ENCODE peak calls at places on chromosomes 11 and 22, in ten cellular contexts. Z is H4; N is GDM1; Y is activated effector memory CD4-positive, alpha-beta T cell treated with Interleukin-2 at 50 U/mL for 16 hours; B is stimulated activated CD8-positive, alpha-beta memory T cell treated with anti-CD3 and anti-CD28 coated beads, Interleukin-4, amount 100 ng/mL, for 48 hours; A is activated T-cell treated with anti-CD3 and anti-CD28 coated beads for 1 hour; H is Caki2; R is EL; O is sciatic nerve; W is Panc1. L is an unnamed sample.

GRCh38 chr11:35272391-35272821 is 133.4 kb downstream of the CD44 start:
- DNase-seq in Z (no peak), A (no peak), W (no peak), H (no peak), B (peak), O (no peak), Y (peak), N (peak), R (no peak), L (no peak)

GRCh38 chr22:49904040-49904369 is 14.2 kb downstream of the ALG12 start:
- DNase-seq in Z (no peak), A (no peak), W (no peak), N (no peak), R (no peak), B (no peak), Y (no peak), H (no peak), O (no peak), L (no peak)

GRCh38 chr22:43745783-43746356 is 66.2 kb downstream of the EFCAB6 start:
- DNase-seq in Y (no peak), A (no peak), H (no peak), Z (no peak), W (no peak), O (no peak), B (no peak), R (no peak), N (no peak), L (no peak)

GRCh38 chr11:118305726-118306125 is 1.2 kb downstream of the CD3E start:
- DNase-seq in Y (peak), W (no peak), R (no peak), Z (no peak), O (no peak), N (no peak), H (no peak), A (peak), B (no peak), L (no peak)

GRCh38 chr11:9533736-9534473 is 39.6 kb upstream of the WEE1 start:
- DNase-seq in W (no peak), O (no peak), H (no peak), Y (no peak), B (no peak), A (no peak), N (no peak), R (no peak), Z (no peak), L (no peak)

GRCh38 chr11:126543691-126544090 is 188.2 kb downstream of the ST3GAL4 start:
- DNase-seq in Z (no peak), W (no peak), A (no peak), H (no peak), R (no peak), B (no peak), O (no peak), N (no peak), Y (no peak), L (no peak)

GRCh38 chr11:7514099-7514725 is 413 bp downstream of the PPFIBP2 start:
- DNase-seq in H (no peak), A (no peak), W (no peak), N (no peak), O (peak), B (peak), Z (no peak), R (no peak), Y (peak), L (no peak)

GRCh38 chr11:127074151-127074761 is 73.7 kb upstream of the KIRREL3 start:
- DNase-seq in Y (no peak), B (no peak), R (peak), A (no peak), Z (peak), W (peak), H (peak), O (no peak), N (no peak), L (peak)

GRCh38 chr11:58330861-58331260 is 28.0 kb downstream of the OR5B17 start:
- DNase-seq in R (peak), O (no peak), W (no peak), N (no peak), Y (no peak), B (no peak), A (no peak), H (no peak), Z (no peak), L (no peak)

GRCh38 chr22:35986085-35986484 is 42.5 kb downstream of the RBFOX2 start:
- DNase-seq in Z (no peak), Y (no peak), H (no peak), N (no peak), A (no peak), R (peak), B (no peak), W (no peak), O (no peak), L (no peak)

GRCh38 chr11:77401486-77402217 is 72.2 kb downstream of the PAK1 start:
- DNase-seq in A (no peak), R (no peak), Y (no peak), O (no peak), H (no peak), N (no peak), B (no peak), W (no peak), Z (no peak), L (no peak)

GRCh38 chr22:29938285-29938693 is 55.3 kb downstream of the MTMR3 start:
- DNase-seq in H (peak), O (no peak), A (no peak), B (no peak), N (no peak), R (no peak), Y (no peak), Z (no peak), W (no peak), L (no peak)

GRCh38 chr11:10623797-10624761 is 55.6 kb upstream of the LYVE1 start:
- DNase-seq in W (peak), H (peak), Y (no peak), Z (no peak), R (peak), B (peak), A (no peak), N (no peak), O (peak), L (no peak)

GRCh38 chr11:122874991-122875390 is 7.6 kb upstream of the JHY start:
- DNase-seq in H (no peak), B (no peak), N (no peak), O (no peak), Z (no peak), R (no peak), A (no peak), W (no peak), Y (no peak), L (no peak)

GRCh38 chr11:120527111-120527748 is 15.7 kb downstream of the GRIK4 start:
- DNase-seq in Y (no peak), W (no peak), N (no peak), H (no peak), B (no peak), A (no peak), Z (no peak), R (peak), O (peak), L (no peak)

GRCh38 chr11:30786392-30787120 is 200.4 kb upstream of the MPPED2 start:
- DNase-seq in A (no peak), Y (no peak), H (peak), R (no peak), N (no peak), O (no peak), B (no peak), Z (peak), W (no peak), L (peak)

GRCh38 chr11:12100886-12101285 is 9.5 kb upstream of the MICAL2 start:
- DNase-seq in O (peak), R (no peak), Y (no peak), A (no peak), B (no peak), Z (no peak), N (no peak), W (no peak), H (no peak), L (no peak)

GRCh38 chr11:26778000-26778757 is 56.3 kb upstream of the SLC5A12 start:
- DNase-seq in Y (no peak), A (no peak), W (no peak), O (no peak), H (no peak), B (no peak), R (peak), Z (peak), N (no peak), L (peak)

GRCh38 chr22:22022255-22022840 is 39.8 kb upstream of the TOP3B start:
- DNase-seq in Y (no peak), O (no peak), B (no peak), R (no peak), N (no peak), W (no peak), H (no peak), A (no peak), Z (no peak), L (no peak)